ENCODE peak calls at places on chromosomes 11 and 22, in six cellular contexts. One of them, this sample, is unnamed.

GRCh38 chr11:88175707-88176066 is 444 bp upstream of the RAB38 start:
- DNase-seq in GM12878: no peak
- DNase-seq in endothelial cell of umbilical vein: peak
- DNase-seq in HepG2: no peak
- DNase-seq in HCT116: no peak
- DNase-seq in K562: no peak
- DNase-seq in this sample: no peak

GRCh38 chr11:1152316-1153104 is 5.2 kb upstream of the MUC5AC start:
- DNase-seq in GM12878: no peak
- DNase-seq in endothelial cell of umbilical vein: no peak
- DNase-seq in HepG2: peak
- DNase-seq in HCT116: no peak
- DNase-seq in K562: no peak
- DNase-seq in this sample: no peak

GRCh38 chr11:119262668-119263351 is 54.1 kb downstream of the MCAM start:
- DNase-seq in GM12878: peak
- DNase-seq in endothelial cell of umbilical vein: peak
- DNase-seq in HepG2: no peak
- DNase-seq in HCT116: no peak
- DNase-seq in K562: no peak
- DNase-seq in this sample: no peak

GRCh38 chr11:110779108-110779507 is 66.9 kb upstream of the ARHGAP20 start:
- DNase-seq in GM12878: no peak
- DNase-seq in endothelial cell of umbilical vein: no peak
- DNase-seq in HepG2: no peak
- DNase-seq in HCT116: no peak
- DNase-seq in K562: no peak
- DNase-seq in this sample: no peak

GRCh38 chr11:4455439-4455838 is 6.3 kb downstream of the OR52K2 start:
- DNase-seq in GM12878: no peak
- DNase-seq in endothelial cell of umbilical vein: no peak
- DNase-seq in HepG2: no peak
- DNase-seq in HCT116: no peak
- DNase-seq in K562: no peak
- DNase-seq in this sample: no peak

GRCh38 chr11:74134661-74135515 is 35.9 kb downstream of the C2CD3 start:
- DNase-seq in GM12878: no peak
- DNase-seq in endothelial cell of umbilical vein: no peak
- DNase-seq in HepG2: no peak
- DNase-seq in HCT116: peak
- DNase-seq in K562: no peak
- DNase-seq in this sample: no peak

GRCh38 chr11:5596611-5597201 is at the start of gene TRIM6:
- DNase-seq in GM12878: no peak
- DNase-seq in endothelial cell of umbilical vein: peak
- DNase-seq in HepG2: no peak
- DNase-seq in HCT116: no peak
- DNase-seq in K562: peak
- DNase-seq in this sample: no peak

GRCh38 chr11:40445391-40445790 is 1014.1 kb downstream of the LRRC4C start:
- DNase-seq in GM12878: no peak
- DNase-seq in endothelial cell of umbilical vein: no peak
- DNase-seq in HepG2: peak
- DNase-seq in HCT116: no peak
- DNase-seq in K562: no peak
- DNase-seq in this sample: no peak

DNA sequence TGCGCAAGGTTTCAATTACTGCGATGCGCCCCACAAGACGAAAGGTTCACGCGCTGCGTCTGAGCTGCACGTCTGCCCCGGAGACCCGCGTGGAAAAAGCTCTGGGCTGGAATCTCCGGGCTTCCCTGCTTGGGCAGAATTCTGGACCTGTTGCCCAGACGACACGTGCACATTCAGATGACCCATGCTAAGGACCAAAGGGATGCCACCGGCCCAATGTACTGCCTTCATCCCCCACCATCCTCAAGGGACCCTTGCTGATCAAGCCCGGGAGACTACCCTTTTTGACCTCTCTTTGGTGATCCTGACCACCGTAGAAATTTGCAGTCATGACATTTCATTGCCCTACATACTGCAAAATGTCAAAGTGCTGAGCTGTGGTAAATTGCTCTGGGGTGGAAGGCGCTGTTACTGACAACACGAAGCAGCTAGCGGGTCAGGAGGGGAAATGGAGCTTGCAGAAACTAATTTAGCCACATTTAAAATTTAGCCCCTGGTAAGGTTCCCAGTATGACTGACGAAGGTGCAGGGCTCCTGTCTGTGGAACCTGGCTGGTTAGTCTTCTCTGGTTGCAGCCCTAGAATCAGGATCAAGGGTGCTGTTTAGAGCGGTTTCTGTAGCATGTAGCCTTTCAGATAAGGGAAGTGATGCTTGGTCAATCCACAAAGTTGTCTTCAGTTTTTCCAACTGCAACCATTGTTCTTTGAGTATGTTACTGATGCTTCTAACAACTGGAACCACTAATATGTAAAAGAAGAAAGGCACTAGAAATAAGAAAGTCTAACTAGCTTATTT is 81.9 kb downstream of the PRR5L start:
- DNase-seq in GM12878: no peak
- DNase-seq in endothelial cell of umbilical vein: no peak
- DNase-seq in HepG2: no peak
- DNase-seq in HCT116: no peak
- DNase-seq in K562: no peak
- DNase-seq in this sample: no peak
- TF ChIP-seq EZH2 in GM12878: no peak
- TF ChIP-seq EZH2 in endothelial cell of umbilical vein: no peak
- TF ChIP-seq EZH2 in HepG2: no peak
- TF ChIP-seq EZH2 in HCT116: no peak
- TF ChIP-seq EZH2 in K562: no peak
- TF ChIP-seq EZH2 in this sample: no peak

GRCh38 chr11:76783901-76784813 is 1.0 kb downstream of the TSKU start:
- DNase-seq in GM12878: no peak
- DNase-seq in endothelial cell of umbilical vein: peak
- DNase-seq in HepG2: peak
- DNase-seq in HCT116: peak
- DNase-seq in K562: peak
- DNase-seq in this sample: peak
- TF ChIP-seq POLR2A in GM12878: no peak
- TF ChIP-seq POLR2A in endothelial cell of umbilical vein: peak
- TF ChIP-seq POLR2A in HepG2: no peak
- TF ChIP-seq POLR2A in HCT116: no peak
- TF ChIP-seq POLR2A in K562: peak
- TF ChIP-seq POLR2A in this sample: no peak

DNA sequence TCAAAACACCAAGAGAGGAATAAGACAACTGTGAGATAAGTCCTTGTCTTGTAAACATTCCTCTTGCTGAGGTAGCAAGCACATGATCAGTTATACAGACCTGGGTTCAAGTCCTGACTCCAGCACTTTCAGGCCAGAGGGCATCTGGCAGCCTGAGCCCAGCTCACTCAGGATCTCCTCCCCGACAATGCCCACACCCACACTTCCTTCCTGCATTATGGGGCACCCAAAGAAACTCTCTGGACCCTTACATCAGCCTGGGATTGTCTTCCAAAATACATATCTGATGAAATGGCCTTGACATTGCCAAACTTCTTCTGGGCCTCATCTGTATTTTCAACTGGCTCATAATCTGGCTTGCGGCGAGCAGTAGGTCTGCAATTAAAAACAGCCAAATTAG is 48.6 kb downstream of the ARFGAP3 start:
- DNase-seq in GM12878: no peak
- DNase-seq in endothelial cell of umbilical vein: no peak
- DNase-seq in HepG2: no peak
- DNase-seq in HCT116: no peak
- DNase-seq in K562: no peak
- DNase-seq in this sample: no peak
- H3K9ac ChIP-seq in GM12878: no peak
- H3K9ac ChIP-seq in endothelial cell of umbilical vein: no peak
- H3K9ac ChIP-seq in HepG2: no peak
- H3K9ac ChIP-seq in HCT116: no peak
- H3K9ac ChIP-seq in K562: no peak
- H3K9ac ChIP-seq in this sample: no peak

DNA sequence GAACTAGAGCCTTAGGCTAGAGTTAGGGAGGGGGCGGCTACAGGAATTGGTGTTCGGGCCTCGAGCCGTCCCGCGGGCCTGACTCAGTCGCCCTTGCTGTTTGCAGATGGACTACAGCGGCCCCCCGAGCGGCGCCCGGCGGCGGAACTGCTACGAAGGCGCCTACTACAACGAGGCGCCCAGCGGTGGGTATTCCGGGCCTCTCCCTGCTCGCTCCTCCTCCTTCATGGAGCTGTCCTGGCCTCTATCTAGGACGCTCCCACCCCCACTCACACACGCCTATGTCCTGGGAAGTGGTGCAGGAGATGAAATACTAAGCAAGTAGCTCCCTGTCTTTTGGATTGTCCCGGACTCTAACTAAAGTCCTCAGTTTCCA is 1.4 kb downstream of the MYOD1 start:
- DNase-seq in GM12878: no peak
- DNase-seq in endothelial cell of umbilical vein: no peak
- DNase-seq in HepG2: no peak
- DNase-seq in HCT116: no peak
- DNase-seq in K562: no peak
- DNase-seq in this sample: peak
- TF ChIP-seq EZH2 in GM12878: no peak
- TF ChIP-seq EZH2 in endothelial cell of umbilical vein: peak
- TF ChIP-seq EZH2 in HepG2: no peak
- TF ChIP-seq EZH2 in HCT116: no peak
- TF ChIP-seq EZH2 in K562: no peak
- TF ChIP-seq EZH2 in this sample: no peak

GRCh38 chr11:66195867-66196266 is 72.6 kb upstream of the RAB1B start:
- DNase-seq in GM12878: no peak
- DNase-seq in endothelial cell of umbilical vein: no peak
- DNase-seq in HepG2: peak
- DNase-seq in HCT116: no peak
- DNase-seq in K562: no peak
- DNase-seq in this sample: no peak
- TF ChIP-seq POLR2A in GM12878: no peak
- TF ChIP-seq POLR2A in endothelial cell of umbilical vein: no peak
- TF ChIP-seq POLR2A in HepG2: no peak
- TF ChIP-seq POLR2A in HCT116: no peak
- TF ChIP-seq POLR2A in K562: no peak
- TF ChIP-seq POLR2A in this sample: no peak

DNA sequence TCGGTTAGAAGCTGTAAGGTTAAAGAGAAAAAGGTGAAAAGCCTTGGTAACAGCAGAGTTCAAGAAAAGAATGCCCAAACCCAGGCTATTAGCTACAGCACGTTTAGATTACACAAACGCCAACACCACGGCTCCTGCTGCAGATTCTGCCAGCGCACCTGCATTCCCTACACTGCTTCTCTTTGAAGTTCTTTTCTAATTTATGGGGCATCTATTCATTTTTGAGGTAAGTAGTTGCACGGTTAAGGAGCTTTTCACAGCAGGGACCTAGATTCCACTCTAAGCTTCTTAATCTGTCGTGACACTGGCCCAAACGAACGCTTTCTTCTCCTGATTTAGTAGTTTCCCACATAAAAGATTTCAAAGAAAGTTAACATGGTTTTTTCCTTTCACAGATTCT is 38.0 kb upstream of the CHKA start:
- DNase-seq in GM12878: no peak
- DNase-seq in endothelial cell of umbilical vein: no peak
- DNase-seq in HepG2: no peak
- DNase-seq in HCT116: no peak
- DNase-seq in K562: no peak
- DNase-seq in this sample: no peak
- H3K9ac ChIP-seq in GM12878: no peak
- H3K9ac ChIP-seq in endothelial cell of umbilical vein: no peak
- H3K9ac ChIP-seq in HepG2: no peak
- H3K9ac ChIP-seq in HCT116: no peak
- H3K9ac ChIP-seq in K562: no peak
- H3K9ac ChIP-seq in this sample: no peak

GRCh38 chr22:38417252-38418060 is 37.5 kb downstream of the KCNJ4 start:
- DNase-seq in GM12878: no peak
- DNase-seq in endothelial cell of umbilical vein: no peak
- DNase-seq in HepG2: no peak
- DNase-seq in HCT116: no peak
- DNase-seq in K562: no peak
- DNase-seq in this sample: no peak

GRCh38 chr22:38415046-38415445 is 40.0 kb downstream of the KCNJ4 start:
- DNase-seq in GM12878: no peak
- DNase-seq in endothelial cell of umbilical vein: no peak
- DNase-seq in HepG2: no peak
- DNase-seq in HCT116: no peak
- DNase-seq in K562: no peak
- DNase-seq in this sample: no peak

GRCh38 chr22:38415561-38416321 is 39.3 kb downstream of the KCNJ4 start:
- DNase-seq in GM12878: no peak
- DNase-seq in endothelial cell of umbilical vein: no peak
- DNase-seq in HepG2: no peak
- DNase-seq in HCT116: no peak
- DNase-seq in K562: no peak
- DNase-seq in this sample: no peak

GRCh38 chr22:38418589-38418988 is 36.4 kb downstream of the KCNJ4 start:
- DNase-seq in GM12878: no peak
- DNase-seq in endothelial cell of umbilical vein: no peak
- DNase-seq in HepG2: no peak
- DNase-seq in HCT116: no peak
- DNase-seq in K562: no peak
- DNase-seq in this sample: no peak

GRCh38 chr22:38416621-38417251 is 38.3 kb downstream of the KCNJ4 start:
- DNase-seq in GM12878: no peak
- DNase-seq in endothelial cell of umbilical vein: no peak
- DNase-seq in HepG2: no peak
- DNase-seq in HCT116: no peak
- DNase-seq in K562: no peak
- DNase-seq in this sample: no peak
- TF ChIP-seq EZH2 in GM12878: no peak
- TF ChIP-seq EZH2 in endothelial cell of umbilical vein: no peak
- TF ChIP-seq EZH2 in HepG2: no peak
- TF ChIP-seq EZH2 in HCT116: no peak
- TF ChIP-seq EZH2 in K562: no peak
- TF ChIP-seq EZH2 in this sample: no peak

GRCh38 chr11:124179311-124179710 is 3.8 kb upstream of the OR10D3 start:
- DNase-seq in GM12878: no peak
- DNase-seq in endothelial cell of umbilical vein: no peak
- DNase-seq in HepG2: no peak
- DNase-seq in HCT116: no peak
- DNase-seq in K562: no peak
- DNase-seq in this sample: no peak
- TF ChIP-seq POLR2A in GM12878: no peak
- TF ChIP-seq POLR2A in endothelial cell of umbilical vein: no peak
- TF ChIP-seq POLR2A in HepG2: no peak
- TF ChIP-seq POLR2A in HCT116: no peak
- TF ChIP-seq POLR2A in K562: no peak
- TF ChIP-seq POLR2A in this sample: no peak

GRCh38 chr11:65611758-65612603 is 2.0 kb downstream of the MAP3K11 start:
- DNase-seq in GM12878: no peak
- DNase-seq in endothelial cell of umbilical vein: peak
- DNase-seq in HepG2: no peak
- DNase-seq in HCT116: no peak
- DNase-seq in K562: no peak
- DNase-seq in this sample: no peak
- H3K9ac ChIP-seq in GM12878: peak
- H3K9ac ChIP-seq in endothelial cell of umbilical vein: peak
- H3K9ac ChIP-seq in HepG2: peak
- H3K9ac ChIP-seq in HCT116: peak
- H3K9ac ChIP-seq in K562: peak
- H3K9ac ChIP-seq in this sample: no peak

This sample was measured in H1.